ENCODE peak calls at places on chromosomes 11 and 22, in nine cellular contexts. X is H7; K is SJSA1; W is germinal center; Y is A549; H is astrocyte of the spinal cord; P is activated T-helper 1 cell treated with anti-CD3 and anti-CD28 coated beads, Interleukin-12 subunit alpha, Interleukin-12 subunit beta, Interleukin-2, Interleukin-4 antibody, amounts not matched to agents 30 ng/mL and 10 ng/mL and 1 ng/mL, durations not matched to agents 14 hours and 24 hours and 36 hours; M is GM12865; C is EH. D is an unnamed sample.

GRCh38 chr11:48107188-48107704 is 109.4 kb upstream of the OR4B1 start:
- DNase-seq in Y (no peak), H (no peak), K (peak), P (no peak), W (peak), X (no peak), M (peak), C (peak), D (peak)

GRCh38 chr11:31487848-31488247 is 21.6 kb downstream of the IMMP1L start:
- DNase-seq in K (peak), W (peak), M (peak), P (no peak), Y (peak), H (peak), X (no peak), C (peak), D (peak)

GRCh38 chr11:8011981-8012444 is 24.9 kb downstream of the EIF3F start:
- DNase-seq in M (no peak), P (no peak), K (peak), W (no peak), H (peak), C (peak), X (no peak), Y (no peak), D (no peak)

GRCh38 chr11:119800171-119800570 is 71.2 kb upstream of the NECTIN1 start:
- DNase-seq in P (no peak), W (no peak), M (no peak), K (no peak), H (no peak), C (no peak), Y (no peak), X (no peak), D (no peak)

GRCh38 chr11:102177974-102178631 is 67.9 kb downstream of the YAP1 start:
- DNase-seq in P (no peak), H (peak), W (peak), K (peak), Y (peak), X (no peak), C (peak), M (no peak), D (no peak)

GRCh38 chr22:17830041-17830961 is 56.0 kb upstream of the BID start:
- DNase-seq in Y (peak), K (peak), H (peak), W (peak), P (peak), X (peak), C (peak), M (peak), D (peak)

GRCh38 chr11:725624-726202 is 19.7 kb downstream of the EPS8L2 start:
- DNase-seq in P (no peak), W (no peak), M (no peak), K (no peak), X (peak), Y (no peak), H (no peak), C (no peak), D (no peak)

GRCh38 chr11:107988397-107989158 is 20.1 kb upstream of the CUL5 start:
- DNase-seq in W (no peak), P (no peak), C (no peak), X (no peak), H (no peak), Y (no peak), K (no peak), M (no peak), D (no peak)

GRCh38 chr11:64897381-64898075 is 19.1 kb upstream of the EHD1 start:
- DNase-seq in M (no peak), X (peak), P (no peak), W (no peak), Y (no peak), C (no peak), H (no peak), K (no peak), D (no peak)

GRCh38 chr11:76459299-76459698 is 14.5 kb downstream of the EMSY start:
- DNase-seq in K (no peak), H (no peak), Y (peak), M (no peak), P (no peak), W (no peak), X (peak), C (peak), D (no peak)

GRCh38 chr11:9567401-9567800 is 6.1 kb upstream of the WEE1 start:
- DNase-seq in K (no peak), W (no peak), M (no peak), C (no peak), X (no peak), P (no peak), Y (no peak), H (no peak), D (no peak)

GRCh38 chr11:40179541-40179940 is 1279.9 kb downstream of the LRRC4C start:
- DNase-seq in H (no peak), M (no peak), X (no peak), K (no peak), C (no peak), P (no peak), W (no peak), Y (no peak), D (no peak)

GRCh38 chr22:50473855-50474671 is 772 bp downstream of the SBF1 start:
- DNase-seq in W (peak), K (peak), P (no peak), C (peak), H (peak), M (peak), Y (no peak), X (peak), D (no peak)

GRCh38 chr22:45468872-45469572 is 33.7 kb upstream of the FBLN1 start:
- DNase-seq in W (no peak), K (no peak), C (peak), Y (no peak), M (no peak), P (no peak), H (peak), X (no peak), D (no peak)

GRCh38 chr11:64451856-64452255 is 92.9 kb downstream of the RPS6KA4 start:
- DNase-seq in W (no peak), H (no peak), M (no peak), C (no peak), P (no peak), X (peak), Y (no peak), K (no peak), D (no peak)

GRCh38 chr11:63536669-63537292 is at the start of gene PLAAT4:
- DNase-seq in W (peak), Y (no peak), P (peak), M (peak), H (peak), K (peak), C (peak), X (peak), D (peak)

GRCh38 chr11:83865636-83866461 is 579.7 kb upstream of the CCDC90B start:
- DNase-seq in Y (no peak), C (peak), M (no peak), P (no peak), K (no peak), H (peak), W (no peak), X (no peak), D (no peak)

GRCh38 chr22:27792452-27793165 is 8.9 kb downstream of the MN1 start:
- DNase-seq in P (no peak), Y (no peak), H (no peak), X (no peak), W (no peak), M (no peak), C (peak), K (no peak), D (no peak)

GRCh38 chr11:30960387-30960992 is 374.3 kb upstream of the MPPED2 start:
- DNase-seq in Y (peak), X (peak), M (peak), W (no peak), C (peak), H (peak), K (no peak), P (no peak), D (no peak)

GRCh38 chr11:43576834-43577521 is 103.6 kb upstream of the HSD17B12 start:
- DNase-seq in C (peak), H (peak), K (no peak), W (peak), Y (peak), X (peak), M (peak), P (no peak), D (no peak)

GRCh38 chr11:35030716-35031213 is 108.2 kb upstream of the CD44 start:
- DNase-seq in W (no peak), M (peak), Y (peak), P (no peak), K (peak), H (peak), X (no peak), C (peak), D (no peak)

GRCh38 chr11:47550288-47551052 is 2.5 kb downstream of the CELF1 start:
- DNase-seq in M (no peak), Y (no peak), X (no peak), C (no peak), H (no peak), W (no peak), P (no peak), K (no peak), D (no peak)

GRCh38 chr22:37486224-37486845 is at the start of gene MFNG:
- DNase-seq in K (no peak), C (peak), M (peak), Y (peak), H (peak), W (peak), P (peak), X (peak), D (peak)

GRCh38 chr22:23775779-23776375 is 3.2 kb downstream of the MMP11 start:
- DNase-seq in P (no peak), C (no peak), K (no peak), X (no peak), W (no peak), M (no peak), H (no peak), Y (peak), D (no peak)

GRCh38 chr11:46273511-46274205 is 3.8 kb upstream of the CREB3L1 start:
- DNase-seq in W (no peak), P (no peak), K (no peak), Y (peak), M (no peak), H (peak), C (peak), X (no peak), D (no peak)

GRCh38 chr11:67266424-67267187 is at the start of gene GRK2:
- DNase-seq in P (no peak), C (peak), K (no peak), H (no peak), X (peak), M (peak), Y (peak), W (peak), D (no peak)

GRCh38 chr11:69272961-69273461 is 20.9 kb upstream of the MYEOV start:
- DNase-seq in M (no peak), W (no peak), C (no peak), K (no peak), X (no peak), P (no peak), Y (no peak), H (no peak), D (no peak)

GRCh38 chr11:62732830-62733229 is 4.5 kb downstream of the TTC9C start:
- DNase-seq in W (no peak), Y (peak), M (peak), X (no peak), P (no peak), C (peak), H (peak), K (peak), D (no peak)

GRCh38 chr11:115496892-115497291 is 7.3 kb downstream of the CADM1 start:
- DNase-seq in K (no peak), P (no peak), C (no peak), W (no peak), Y (no peak), M (no peak), H (no peak), X (no peak), D (no peak)

GRCh38 chr11:6413791-6414231 is 5.1 kb downstream of the APBB1 start:
- DNase-seq in P (no peak), W (no peak), Y (no peak), C (peak), H (no peak), K (no peak), M (no peak), X (no peak), D (no peak)

GRCh38 chr22:50260801-50261614 is 475 bp downstream of the MAPK12 start:
- DNase-seq in P (no peak), X (peak), C (peak), M (peak), K (peak), H (peak), W (no peak), Y (peak), D (peak)

D was measured in GM19239.